ENCODE peak calls at places on chromosome 4, in four cellular contexts. D is mesendoderm, G is H1, H is IMR-90. W is an unnamed sample.

GRCh38 chr4:15982833-15983528 is 20.0 kb upstream of the FGFBP2 start:
- DNase-seq in D (peak), G (no peak), H (peak), W (no peak)

GRCh38 chr4:157220026-157220881 is at the start of gene GRIA2:
- DNase-seq in D (peak), G (peak), H (peak), W (peak)

GRCh38 chr4:139641218-139641617 is 24.4 kb upstream of the MGST2 start:
- DNase-seq in D (peak), G (no peak), H (peak), W (no peak)

GRCh38 chr4:80237992-80238391 is 28.5 kb upstream of the FGF5 start:
- DNase-seq in D (no peak), G (no peak), H (peak), W (no peak)

GRCh38 chr4:148056879-148057278 is 325.0 kb downstream of the ARHGAP10 start:
- DNase-seq in D (peak), G (no peak), H (peak), W (peak)

GRCh38 chr4:17516980-17517379 is 2.0 kb downstream of the CLRN2 start:
- DNase-seq in D (no peak), G (no peak), H (no peak), W (no peak)

GRCh38 chr4:182810103-182810605 is 107.0 kb downstream of the DCTD start:
- DNase-seq in D (no peak), G (no peak), H (no peak), W (no peak)

GRCh38 chr4:16026155-16026761 is 57.6 kb downstream of the PROM1 start:
- DNase-seq in D (peak), G (no peak), H (peak), W (no peak)

GRCh38 chr4:68062501-68062900 is 67.2 kb downstream of the TMPRSS11F start:
- DNase-seq in D (no peak), G (no peak), H (no peak), W (no peak)

GRCh38 chr4:151541438-151542071 is 132.6 kb downstream of the FHIP1A start:
- DNase-seq in D (peak), G (no peak), H (peak), W (no peak)

GRCh38 chr4:103802766-103803165 is 83.0 kb upstream of the TACR3 start:
- DNase-seq in D (peak), G (no peak), H (no peak), W (no peak)

GRCh38 chr4:98688416-98689290 is 30.2 kb upstream of the TSPAN5 start:
- DNase-seq in D (no peak), G (no peak), H (peak), W (no peak)

GRCh38 chr4:183257808-183258207 is 62.3 kb downstream of the CLDN22 start:
- DNase-seq in D (peak), G (no peak), H (no peak), W (peak)

GRCh38 chr4:114343015-114343414 is 255.6 kb upstream of the UGT8 start:
- DNase-seq in D (no peak), G (no peak), H (no peak), W (no peak)

GRCh38 chr4:13349096-13349495 is 135.0 kb downstream of the RAB28 start:
- DNase-seq in D (no peak), G (no peak), H (peak), W (no peak)

GRCh38 chr4:115334736-115335411 is 221.5 kb upstream of the NDST4 start:
- DNase-seq in D (no peak), G (no peak), H (no peak), W (no peak)

GRCh38 chr4:43846111-43846587 is 602.5 kb downstream of the KCTD8 start:
- DNase-seq in D (no peak), G (no peak), H (no peak), W (no peak)

GRCh38 chr4:169615467-169616106 is 3.2 kb upstream of the NEK1 start:
- DNase-seq in D (no peak), G (no peak), H (peak), W (no peak)

GRCh38 chr4:22500831-22501714 is 14.8 kb downstream of the ADGRA3 start:
- DNase-seq in D (peak), G (no peak), H (peak), W (no peak)

GRCh38 chr4:48016141-48017107 is at the start of the genes CNGA1 and NIPAL1:
- DNase-seq in D (peak), G (peak), H (peak), W (peak)
- H3K18ac ChIP-seq in D (no peak), G (peak), H (no peak), W (peak)

GRCh38 chr4:73763877-73764276 is 23.5 kb downstream of the CXCL8 start:
- DNase-seq in D (no peak), G (no peak), H (no peak), W (no peak)

GRCh38 chr4:73765296-73765695 is 24.9 kb downstream of the CXCL8 start:
- DNase-seq in D (no peak), G (no peak), H (no peak), W (no peak)

GRCh38 chr4:73762409-73762808 is 22.0 kb downstream of the CXCL8 start:
- DNase-seq in D (no peak), G (no peak), H (no peak), W (no peak)

GRCh38 chr4:73761856-73762255 is 21.5 kb downstream of the CXCL8 start:
- DNase-seq in D (no peak), G (no peak), H (no peak), W (no peak)

DNA sequence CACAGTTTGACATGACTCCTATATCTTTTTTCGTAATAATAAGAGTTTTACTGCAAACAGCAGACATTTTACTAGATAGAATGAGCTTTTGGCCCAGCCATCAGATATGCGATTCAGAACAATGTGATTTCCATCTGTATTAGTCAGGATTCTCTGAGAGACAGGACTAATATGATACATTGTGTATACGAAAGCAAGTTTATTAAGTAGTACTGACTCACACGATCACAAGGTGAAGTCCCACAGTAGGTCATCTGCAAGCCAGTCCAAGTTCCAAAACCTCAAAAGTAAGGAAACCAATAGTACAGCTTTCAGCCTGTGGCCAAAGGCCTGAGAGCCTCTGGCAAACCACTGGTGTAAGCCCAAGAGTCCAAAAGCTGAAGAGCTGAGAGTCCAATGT is 24.1 kb downstream of the CXCL8 start:
- DNase-seq in D (no peak), G (no peak), H (peak), W (no peak)
- H2AK5ac ChIP-seq in D (no peak), G (no peak), H (no peak), W (no peak)

DNA sequence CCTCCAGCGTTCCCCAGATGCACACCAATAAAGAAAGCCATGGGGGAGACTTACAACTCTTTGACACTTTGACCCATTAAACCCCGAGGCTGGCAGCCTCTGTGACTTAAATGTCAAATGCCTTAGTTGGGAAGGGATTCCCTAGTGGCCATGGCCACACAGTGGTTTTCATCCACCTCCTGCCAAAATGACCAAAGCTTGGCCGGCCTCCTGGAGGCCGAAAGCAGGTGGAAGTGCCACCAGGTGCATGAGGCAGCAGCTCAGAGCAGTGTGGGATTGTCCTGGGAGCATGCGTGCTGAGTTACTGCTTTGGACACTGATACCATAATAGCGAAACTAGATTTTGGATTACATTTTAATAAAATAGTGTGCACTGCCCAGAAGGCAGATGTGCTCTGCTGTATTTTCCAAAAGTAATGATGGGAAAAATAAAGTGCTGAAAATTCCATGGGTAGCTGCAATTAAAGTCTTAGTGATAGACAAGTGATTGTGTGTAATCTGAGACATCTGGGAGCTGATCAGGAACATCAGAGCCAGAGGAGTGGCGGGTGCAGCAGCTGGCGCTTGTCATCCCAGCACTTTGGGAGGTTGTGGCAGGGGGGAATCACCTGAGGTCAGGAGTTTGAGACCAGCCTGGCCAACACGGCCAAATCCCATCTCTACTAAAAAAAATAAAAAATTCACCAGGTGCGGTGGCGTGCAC is 39.8 kb upstream of the TADA2B start:
- DNase-seq in D (no peak), G (no peak), H (no peak), W (no peak)
- H4K5ac ChIP-seq in D (no peak), G (no peak), H (no peak), W (no peak)

DNA sequence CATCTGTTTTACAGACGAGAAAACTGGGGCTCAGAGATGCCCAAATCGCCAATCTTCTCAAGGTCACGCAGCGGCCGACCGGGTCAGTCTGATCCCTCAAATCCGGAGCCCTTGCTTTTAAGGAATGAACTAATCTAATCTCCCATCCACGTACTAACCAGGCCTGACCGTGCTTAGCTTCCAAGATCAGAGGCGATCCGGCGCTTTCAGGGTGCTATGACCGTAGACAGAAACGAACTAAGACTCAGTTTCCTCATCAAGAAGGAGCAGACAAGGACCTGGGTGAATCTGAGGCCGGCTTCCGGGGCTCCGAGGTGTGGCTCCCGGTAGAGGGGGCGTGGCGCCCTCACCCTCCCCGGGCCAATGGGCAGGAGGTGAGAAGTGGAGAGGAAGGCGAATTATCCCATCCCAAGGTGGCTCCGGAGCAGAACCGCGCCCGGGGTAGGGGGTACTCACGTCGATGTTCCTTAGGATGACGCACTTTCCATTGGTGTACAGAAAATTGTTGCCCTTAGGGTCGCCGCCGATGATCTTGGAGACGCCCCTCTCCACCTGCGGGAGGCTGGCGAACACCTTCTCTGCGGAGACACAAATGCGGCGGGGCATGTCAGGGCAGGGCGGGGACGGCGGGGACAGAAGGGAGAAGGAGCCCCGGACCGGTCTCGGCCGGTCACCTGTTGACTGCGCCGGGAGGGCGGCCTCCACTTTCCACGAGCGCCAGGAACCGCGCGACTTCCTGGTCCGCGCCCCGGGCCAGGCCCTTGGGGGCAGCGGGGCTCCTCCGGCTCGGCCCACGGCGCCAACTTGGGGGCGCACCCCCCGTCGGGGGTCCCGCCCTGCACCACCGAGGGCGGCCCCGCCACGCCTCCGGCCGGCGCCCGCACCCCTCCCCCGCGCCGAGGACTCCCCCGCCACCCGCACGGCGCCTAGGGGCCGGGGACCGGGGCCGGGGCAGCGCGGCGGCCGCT is 658 bp downstream of the WDR1 start:
- DNase-seq in D (peak), G (peak), H (no peak), W (peak)
- H3K18ac ChIP-seq in D (peak), G (peak), H (peak), W (peak)

DNA sequence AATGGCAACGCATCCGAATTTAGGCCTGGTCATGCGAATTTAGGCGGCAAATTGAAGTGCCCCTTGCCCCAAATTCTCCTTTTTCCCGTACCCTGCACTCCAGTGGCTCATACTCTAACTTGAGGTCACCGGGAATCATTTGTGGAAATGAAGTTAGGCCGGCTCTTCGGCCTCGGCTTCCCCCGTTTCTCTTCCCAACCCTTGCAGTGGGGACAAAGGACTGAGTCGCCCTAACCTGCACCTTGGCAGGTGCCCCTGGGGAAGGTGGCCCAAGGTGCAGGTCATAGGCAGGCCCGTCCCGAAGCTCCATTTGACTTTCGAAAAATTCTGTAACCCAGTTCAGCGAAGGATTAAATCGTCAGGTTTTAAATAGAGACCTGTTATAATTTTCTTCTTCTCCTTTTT is 811 bp downstream of the SRD5A3 start:
- DNase-seq in D (no peak), G (no peak), H (no peak), W (no peak)
- H2AK5ac ChIP-seq in D (no peak), G (no peak), H (no peak), W (no peak)

GRCh38 chr4:64306255-64306565 is 103.0 kb downstream of the TECRL start:
- DNase-seq in D (no peak), G (no peak), H (no peak), W (no peak)
- H4K5ac ChIP-seq in D (no peak), G (no peak), H (no peak), W (no peak)

GRCh38 chr4:7422098-7422897 is 12.4 kb downstream of the PSAPL1 start:
- DNase-seq in D (no peak), G (peak), H (no peak), W (peak)
- H3K18ac ChIP-seq in D (no peak), G (no peak), H (no peak), W (no peak)

DNA sequence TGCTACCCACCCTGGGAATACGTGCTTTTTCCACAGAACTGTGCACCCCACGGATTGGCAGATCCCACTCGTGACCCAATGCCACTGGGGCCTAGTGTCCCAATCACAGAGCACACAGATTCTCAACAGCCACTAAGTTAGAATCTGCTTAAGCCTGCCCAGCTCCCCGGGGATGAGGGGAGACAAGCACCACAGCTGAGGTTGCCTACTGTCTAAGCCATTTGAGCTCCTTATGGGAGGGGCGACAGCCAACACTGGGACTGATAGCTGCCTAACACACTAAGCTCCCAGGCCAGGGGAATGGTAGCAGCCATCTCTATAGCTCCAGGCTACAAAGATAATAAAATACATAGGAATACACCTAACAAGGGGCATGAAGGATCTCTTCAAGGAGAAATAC is 93.5 kb upstream of the GUCY1A1 start:
- DNase-seq in D (no peak), G (no peak), H (no peak), W (no peak)
- H2AK5ac ChIP-seq in D (no peak), G (no peak), H (no peak), W (no peak)

GRCh38 chr4:3241905-3242304 is 7.1 kb upstream of the MSANTD1 start:
- DNase-seq in D (no peak), G (no peak), H (peak), W (no peak)
- H4K5ac ChIP-seq in D (no peak), G (no peak), H (no peak), W (no peak)

GRCh38 chr4:128770807-128771206 is 38.7 kb upstream of the JADE1 start:
- DNase-seq in D (no peak), G (no peak), H (no peak), W (no peak)
- H3K18ac ChIP-seq in D (no peak), G (no peak), H (no peak), W (no peak)